ENCODE peak calls at places on chromosomes 4 and X, in six cellular contexts. W, X, V, L, S and N are unnamed samples.
A peak's percentile ranks its signal among the peaks of the same experiment; 100 is the strongest.

GRCh38 chr4:26223160-26223559 is 97.7 kb upstream of the RBPJ start:
- DNase-seq in S (no peak), X (peak; percentile 39), L (peak; percentile 43), V (no peak), W (peak; percentile 58), N (no peak)

GRCh38 chrX:150062292-150063137 is 124.2 kb upstream of the EOLA2 start:
- DNase-seq in L (peak; percentile 23), V (no peak), W (peak; percentile 91), X (peak; percentile 80), S (no peak), N (no peak)

GRCh38 chrX:26851981-26852380 is 611.2 kb downstream of the PPP4R3C start:
- DNase-seq in W (peak; percentile 60), X (peak; percentile 0), S (peak; percentile 6), L (peak; percentile 23), V (peak; percentile 44), N (peak; percentile 0)

GRCh38 chrX:100410901-100411801 is 1.1 kb upstream of the PCDH19 start:
- DNase-seq in X (no peak), V (peak; percentile 47), L (no peak), W (no peak), S (no peak), N (no peak)

GRCh38 chrX:83145910-83146309 is 362.2 kb upstream of the POU3F4 start:
- DNase-seq in V (no peak), L (no peak), W (no peak), X (no peak), S (no peak), N (no peak)

GRCh38 chr4:7862561-7863200 is 77.0 kb downstream of the AFAP1 start:
- DNase-seq in S (no peak), V (peak; percentile 56), W (no peak), X (no peak), L (no peak), N (no peak)

GRCh38 chrX:10259716-10260115 is 102.9 kb downstream of the CLCN4 start:
- DNase-seq in V (no peak), L (peak; percentile 37), X (peak; percentile 26), W (no peak), S (no peak), N (peak; percentile 24)

GRCh38 chr4:184617611-184618196 is 31.5 kb downstream of the CASP3 start:
- DNase-seq in S (no peak), L (no peak), V (no peak), W (no peak), X (no peak), N (no peak)